ENCODE peak calls at places on chromosomes 3 and 15, in nine cellular contexts. K, U, N, D, Q, S, B, C and J are unnamed samples. For H3K4me1, the result is how much of the 10 kb centered on the place peaks cover.

GRCh38 chr3:185942907-185943306 is 5.1 kb upstream of the TRA2B start:
- DNase-seq in K (no peak), U (no peak), B (no peak), S (no peak), D (no peak), N (no peak), C (no peak), Q (no peak), J (no peak)

GRCh38 chr3:113968986-113969385 is 21.2 kb downstream of the ZDHHC23 start:
- DNase-seq in B (no peak), C (no peak), U (no peak), N (no peak), K (no peak), Q (no peak), S (no peak), D (no peak), J (no peak)

GRCh38 chr3:100245146-100245545 is 15.6 kb upstream of the TBC1D23 start:
- DNase-seq in Q (no peak), C (no peak), U (no peak), N (no peak), K (no peak), S (no peak), D (no peak), B (no peak), J (no peak)

GRCh38 chr15:40928975-40929729 is at the start of gene DLL4:
- DNase-seq in D (peak), U (peak), B (peak), C (peak), S (no peak), K (no peak), Q (peak), N (peak), J (peak)

GRCh38 chr15:89852342-89853005 is 37.8 kb upstream of the ANPEP start:
- DNase-seq in D (no peak), Q (no peak), K (no peak), U (no peak), B (no peak), C (no peak), N (no peak), S (no peak), J (no peak)

GRCh38 chr3:170713648-170714047 is 127.8 kb upstream of the SLC7A14 start:
- DNase-seq in K (no peak), S (no peak), D (no peak), N (no peak), C (no peak), B (no peak), U (no peak), Q (no peak), J (no peak)

GRCh38 chr3:161273589-161274218 is 52.6 kb downstream of the NMD3 start:
- DNase-seq in S (no peak), N (no peak), B (peak), Q (no peak), U (peak), K (no peak), C (no peak), D (no peak), J (peak)

GRCh38 chr15:74781673-74782595 is at the start of gene CSK:
- DNase-seq in K (peak), D (peak), U (peak), N (peak), Q (peak), B (peak), C (peak), S (peak), J (peak)

GRCh38 chr15:91385301-91385700 is 285.2 kb downstream of the SV2B start:
- DNase-seq in N (no peak), U (no peak), D (no peak), B (no peak), S (no peak), C (no peak), Q (no peak), K (no peak), J (no peak)

GRCh38 chr15:78873796-78874761 is 1.4 kb downstream of the MORF4L1 start:
- DNase-seq in S (no peak), N (no peak), D (no peak), Q (no peak), K (no peak), C (peak), B (peak), U (no peak), J (no peak)

DNA sequence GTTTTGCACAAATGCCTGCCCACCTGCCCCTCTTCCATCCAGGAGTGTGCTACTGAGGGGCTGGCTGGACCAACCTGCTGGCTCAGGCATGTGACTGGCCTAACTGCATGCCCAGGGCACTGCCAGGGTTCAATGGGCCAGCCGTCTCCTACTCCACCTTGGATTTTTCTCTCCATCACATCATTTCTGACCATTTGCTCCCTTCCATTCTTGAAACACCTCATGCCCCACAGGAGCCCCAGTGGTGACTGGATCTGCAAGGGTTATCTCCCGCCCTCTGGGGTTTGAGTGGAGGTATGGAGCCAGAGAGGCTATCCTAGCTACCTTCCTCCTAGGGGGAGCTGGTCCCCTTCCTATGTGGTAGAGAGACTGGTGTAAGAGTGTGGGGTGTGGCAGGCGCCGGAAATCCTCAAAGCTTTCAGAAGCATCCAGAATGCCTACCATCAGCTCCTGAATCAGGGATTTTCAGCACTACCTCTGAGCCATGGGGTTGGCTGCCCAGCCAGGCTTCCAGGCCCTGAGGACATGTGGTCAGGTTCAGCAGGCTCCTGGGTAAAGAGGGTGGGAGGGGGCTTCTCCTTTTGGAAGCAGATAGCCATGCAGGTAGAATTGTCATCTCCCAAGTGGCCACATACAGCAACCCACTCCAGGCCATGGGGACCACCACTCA is 2.9 kb upstream of the MANF start:
- DNase-seq in K (no peak), N (peak), C (no peak), S (peak), B (no peak), D (no peak), U (no peak), Q (no peak), J (no peak)
- TF ChIP-seq CTCF in K (no peak), N (no peak), C (no peak), S (no peak), B (no peak), D (no peak), U (no peak), Q (no peak), J (no peak)

GRCh38 chr3:189308594-189308993 is 136.8 kb downstream of the TPRG1 start:
- DNase-seq in U (no peak), B (peak), D (no peak), N (no peak), Q (no peak), C (no peak), K (no peak), S (no peak), J (no peak)

GRCh38 chr3:189303584-189303983 is 131.8 kb downstream of the TPRG1 start:
- DNase-seq in D (no peak), S (no peak), Q (no peak), C (no peak), U (no peak), B (no peak), K (no peak), N (no peak), J (no peak)

GRCh38 chr3:189304465-189305341 is 132.9 kb downstream of the TPRG1 start:
- DNase-seq in K (no peak), Q (peak), S (no peak), B (peak), D (peak), U (no peak), C (no peak), N (peak), J (no peak)

GRCh38 chr3:189307963-189308362 is 136.2 kb downstream of the TPRG1 start:
- DNase-seq in S (no peak), D (no peak), C (no peak), Q (no peak), N (no peak), B (no peak), K (no peak), U (no peak), J (no peak)

DNA sequence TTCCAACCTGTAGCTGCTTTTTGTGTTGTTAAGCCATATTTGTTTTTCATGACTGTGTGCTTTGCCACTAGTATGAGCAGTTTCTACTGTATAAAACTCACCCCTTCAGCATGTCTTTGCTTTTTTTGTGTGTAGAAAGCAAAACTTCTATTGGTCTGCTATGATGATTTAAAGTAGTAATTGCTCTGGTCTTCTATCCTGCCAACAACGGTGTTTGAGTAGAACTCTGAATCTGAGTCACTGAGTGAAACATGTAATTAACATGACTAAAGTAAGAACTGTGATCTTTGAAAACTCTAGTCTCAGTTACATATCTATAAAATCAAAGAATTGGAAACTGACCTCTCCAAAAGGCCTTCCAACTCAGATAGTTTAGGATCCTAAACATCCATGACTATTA is 133.6 kb downstream of the TPRG1 start:
- DNase-seq in C (no peak), N (no peak), D (no peak), S (no peak), B (no peak), Q (no peak), U (no peak), K (no peak), J (no peak)
- H3K4me1 ChIP-seq in C (under half), N (half or more), D (under half), S (under half), B (under half), Q (under half), U (under half), K (under half), J (under half)

DNA sequence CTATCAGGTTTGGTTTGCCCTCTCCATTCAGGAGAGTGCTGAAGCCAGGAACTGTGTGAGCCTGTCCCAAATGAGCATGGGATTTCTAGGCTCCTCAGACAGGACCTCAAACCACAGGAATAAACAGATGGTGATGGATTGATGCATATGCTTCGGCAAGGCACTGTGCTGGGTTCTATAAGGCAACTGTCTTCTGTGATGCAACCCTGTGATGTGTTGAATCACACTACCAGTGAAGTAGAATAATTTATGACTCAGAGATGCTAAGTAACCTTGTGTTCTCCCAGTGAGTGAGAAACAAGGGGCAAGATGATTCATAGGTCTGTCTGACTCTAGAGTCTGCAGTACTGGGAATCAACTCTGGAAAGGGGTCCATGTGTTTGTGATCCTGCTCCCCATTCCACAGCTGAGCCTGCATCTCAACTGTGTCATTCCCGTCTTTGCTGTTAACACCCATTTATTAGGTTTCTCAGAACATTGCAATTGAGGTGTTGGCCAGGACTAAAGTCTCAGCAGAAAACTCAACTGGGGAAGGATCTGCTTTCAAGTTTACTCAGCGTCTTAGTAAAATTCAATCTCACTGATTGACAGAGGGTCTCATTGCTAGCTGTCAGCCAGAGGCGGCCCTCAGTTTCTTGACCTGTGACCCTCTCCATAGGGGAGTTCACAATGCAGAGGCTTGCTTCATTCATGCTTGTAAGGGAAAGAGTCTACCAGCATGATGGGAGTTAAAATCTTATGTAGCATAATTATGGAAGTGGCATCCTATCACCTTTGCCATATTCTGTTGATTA is 510.1 kb upstream of the CFAP20DC start:
- DNase-seq in Q (no peak), S (no peak), C (no peak), U (no peak), B (peak), D (no peak), K (no peak), N (no peak), J (no peak)
- H3K4me3 ChIP-seq in Q (no peak), S (no peak), C (no peak), U (no peak), B (no peak), D (no peak), K (no peak), N (no peak), J (no peak)

GRCh38 chr3:102531686-102532085 is 96.9 kb downstream of the ZPLD1 start:
- DNase-seq in U (no peak), D (no peak), S (no peak), B (no peak), Q (no peak), N (no peak), K (no peak), C (no peak), J (no peak)

GRCh38 chr3:102532901-102533300 is 98.1 kb downstream of the ZPLD1 start:
- DNase-seq in B (no peak), C (no peak), K (no peak), Q (no peak), N (no peak), S (no peak), U (no peak), D (no peak), J (no peak)

GRCh38 chr3:102537122-102537521 is 102.3 kb downstream of the ZPLD1 start:
- DNase-seq in Q (no peak), N (no peak), D (no peak), C (no peak), U (no peak), S (no peak), B (no peak), K (no peak), J (no peak)

GRCh38 chr3:102533784-102534183 is 99.0 kb downstream of the ZPLD1 start:
- DNase-seq in C (no peak), U (no peak), K (no peak), S (no peak), D (no peak), B (no peak), Q (no peak), N (no peak), J (no peak)

GRCh38 chr3:102536479-102536878 is 101.7 kb downstream of the ZPLD1 start:
- DNase-seq in C (no peak), N (no peak), B (peak), U (peak), D (no peak), K (no peak), Q (no peak), S (no peak), J (no peak)
- TF ChIP-seq CTCF in C (peak), N (peak), B (peak), U (peak), D (peak), K (peak), Q (no peak), S (peak), J (peak)

GRCh38 chr3:127831723-127832172 is 9.4 kb upstream of the MGLL start:
- DNase-seq in U (peak), Q (peak), C (peak), B (no peak), D (peak), S (no peak), N (no peak), K (peak), J (peak)
- H3K4me1 ChIP-seq in U (under half), Q (under half), C (under half), B (under half), D (under half), S (under half), N (under half), K (under half), J (under half)